ENCODE peak calls at places on chromosomes 11 and 22, in ten cellular contexts. J is EH; Q is hippocampal formation; T is kidney; Y is NK-92 treated with Interleukin-12 subunit alpha and Interleukin-12 subunit beta, amount 100 ng/mL, for 24 hours; R is stimulated activated CD4-positive, alpha-beta T cell treated with anti-CD3 and anti-CD28 coated beads, Interleukin-2, amount 100 ng/mL, for 48 hours; I is GM12892; S is AG10803; Z is pancreas; N is GM12878. B is an unnamed sample.

GRCh38 chr11:11770921-11771484 is 70.8 kb upstream of the USP47 start:
- DNase-seq in J (no peak), Q (no peak), T (no peak), Y (no peak), R (no peak), I (no peak), S (no peak), Z (no peak), N (no peak), B (no peak)

GRCh38 chr11:128488471-128488870 is 98.9 kb downstream of the ETS1 start:
- DNase-seq in J (peak), Q (no peak), T (no peak), Y (peak), R (no peak), I (no peak), S (peak), Z (no peak), N (no peak), B (peak)

GRCh38 chr22:36238348-36239149 is 778 bp downstream of the APOL2 start:
- DNase-seq in J (no peak), Q (no peak), T (peak), Y (no peak), R (no peak), I (no peak), S (no peak), Z (no peak), N (no peak), B (peak)

GRCh38 chr11:112024178-112024777 is 930 bp upstream of the DLAT start:
- DNase-seq in J (no peak), Q (no peak), T (no peak), Y (no peak), R (no peak), I (peak), S (no peak), Z (no peak), N (no peak), B (no peak)

GRCh38 chr22:19822301-19823117 is 32.2 kb downstream of the GNB1L start:
- DNase-seq in J (no peak), Q (no peak), T (no peak), Y (no peak), R (no peak), I (peak), S (no peak), Z (peak), N (no peak), B (no peak)

GRCh38 chr11:129373489-129373953 is 2.1 kb upstream of the BARX2 start:
- DNase-seq in J (peak), Q (no peak), T (no peak), Y (no peak), R (no peak), I (no peak), S (peak), Z (no peak), N (no peak), B (peak)

GRCh38 chr11:12158926-12159325 is 48.5 kb downstream of the MICAL2 start:
- DNase-seq in J (no peak), Q (no peak), T (no peak), Y (no peak), R (no peak), I (no peak), S (no peak), Z (no peak), N (no peak), B (peak)

GRCh38 chr11:23611726-23612125 is 751.5 kb upstream of the CCDC179 start:
- DNase-seq in J (no peak), Q (no peak), T (no peak), Y (no peak), R (no peak), I (no peak), S (no peak), Z (no peak), N (no peak), B (no peak)

GRCh38 chr22:47625531-47626427 is 863.3 kb downstream of the TBC1D22A start:
- DNase-seq in J (no peak), Q (no peak), T (peak), Y (no peak), R (no peak), I (no peak), S (no peak), Z (no peak), N (no peak), B (no peak)

GRCh38 chr11:3952715-3953114 is 97.3 kb downstream of the STIM1 start:
- DNase-seq in J (no peak), Q (no peak), T (no peak), Y (no peak), R (no peak), I (no peak), S (no peak), Z (no peak), N (no peak), B (no peak)

GRCh38 chr22:43263645-43264514 is 76.9 kb upstream of the TTLL12 start:
- DNase-seq in J (peak), Q (no peak), T (peak), Y (peak), R (peak), I (peak), S (peak), Z (peak), N (peak), B (peak)

GRCh38 chr11:48001438-48002021 is 21.2 kb downstream of the PTPRJ start:
- DNase-seq in J (peak), Q (no peak), T (no peak), Y (peak), R (peak), I (no peak), S (peak), Z (no peak), N (no peak), B (peak)

GRCh38 chr22:38412435-38413084 is 42.4 kb downstream of the KCNJ4 start:
- DNase-seq in J (no peak), Q (no peak), T (peak), Y (no peak), R (peak), I (peak), S (no peak), Z (no peak), N (no peak), B (no peak)

GRCh38 chr11:129204439-129204838 is 12.3 kb upstream of the ARHGAP32 start:
- DNase-seq in J (no peak), Q (no peak), T (no peak), Y (no peak), R (no peak), I (no peak), S (no peak), Z (no peak), N (no peak), B (no peak)

GRCh38 chr11:63574856-63575602 is 11.8 kb upstream of the PLAAT2 start:
- DNase-seq in J (no peak), Q (no peak), T (no peak), Y (no peak), R (no peak), I (no peak), S (peak), Z (no peak), N (no peak), B (peak)

GRCh38 chr11:106152013-106152412 is 74.6 kb downstream of the AASDHPPT start:
- DNase-seq in J (peak), Q (no peak), T (no peak), Y (no peak), R (no peak), I (no peak), S (peak), Z (peak), N (no peak), B (peak)

GRCh38 chr11:102464859-102465500 is 12.4 kb upstream of the TMEM123 start:
- DNase-seq in J (no peak), Q (no peak), T (no peak), Y (no peak), R (no peak), I (no peak), S (no peak), Z (no peak), N (no peak), B (no peak)

GRCh38 chr11:70928854-70929598 is 323.4 kb downstream of the SHANK2 start:
- DNase-seq in J (no peak), Q (no peak), T (peak), Y (no peak), R (no peak), I (no peak), S (no peak), Z (no peak), N (no peak), B (no peak)

GRCh38 chr11:10314199-10315072 is 9.6 kb downstream of the ADM start:
- DNase-seq in J (peak), Q (no peak), T (no peak), Y (no peak), R (no peak), I (no peak), S (peak), Z (no peak), N (peak), B (peak)

GRCh38 chr11:32698579-32698978 is 95.9 kb downstream of the CCDC73 start:
- DNase-seq in J (no peak), Q (no peak), T (no peak), Y (no peak), R (no peak), I (no peak), S (no peak), Z (no peak), N (no peak), B (no peak)

GRCh38 chr11:114787126-114787525 is 108.8 kb downstream of the NXPE2 start:
- DNase-seq in J (no peak), Q (no peak), T (no peak), Y (no peak), R (no peak), I (no peak), S (no peak), Z (no peak), N (no peak), B (no peak)

GRCh38 chr11:70906101-70906500 is 346.3 kb downstream of the SHANK2 start:
- DNase-seq in J (no peak), Q (no peak), T (peak), Y (no peak), R (no peak), I (no peak), S (no peak), Z (no peak), N (no peak), B (no peak)

GRCh38 chr22:17114173-17114957 is 6.8 kb downstream of the TMEM121B start:
- DNase-seq in J (no peak), Q (no peak), T (no peak), Y (no peak), R (no peak), I (no peak), S (no peak), Z (no peak), N (no peak), B (no peak)

GRCh38 chr11:14237333-14237988 is 121.5 kb downstream of the RRAS2 start:
- DNase-seq in J (no peak), Q (peak), T (no peak), Y (no peak), R (no peak), I (peak), S (no peak), Z (peak), N (peak), B (no peak)

GRCh38 chr22:33274941-33275443 is 216.8 kb upstream of the SYN3 start:
- DNase-seq in J (no peak), Q (no peak), T (no peak), Y (no peak), R (no peak), I (no peak), S (no peak), Z (no peak), N (no peak), B (no peak)

GRCh38 chr11:71465054-71465453 is 12.1 kb downstream of the NADSYN1 start:
- DNase-seq in J (no peak), Q (no peak), T (peak), Y (no peak), R (no peak), I (no peak), S (no peak), Z (no peak), N (no peak), B (no peak)

GRCh38 chr22:27086080-27086479 is 428.7 kb downstream of the MIAT start:
- DNase-seq in J (no peak), Q (no peak), T (no peak), Y (no peak), R (no peak), I (no peak), S (no peak), Z (no peak), N (no peak), B (no peak)

GRCh38 chr11:73252577-73253191 is 19.5 kb upstream of the P2RY6 start:
- DNase-seq in J (no peak), Q (no peak), T (no peak), Y (no peak), R (no peak), I (no peak), S (no peak), Z (no peak), N (no peak), B (no peak)

GRCh38 chr11:128399186-128399585 is 188.2 kb downstream of the ETS1 start:
- DNase-seq in J (peak), Q (no peak), T (no peak), Y (no peak), R (no peak), I (no peak), S (peak), Z (no peak), N (peak), B (peak)

GRCh38 chr11:19988598-19988997 is 171.7 kb downstream of the DBX1 start:
- DNase-seq in J (peak), Q (peak), T (peak), Y (no peak), R (no peak), I (no peak), S (peak), Z (no peak), N (no peak), B (peak)

GRCh38 chr11:59573216-59573615 is 42.4 kb downstream of the OSBP start:
- DNase-seq in J (peak), Q (no peak), T (no peak), Y (no peak), R (no peak), I (no peak), S (peak), Z (no peak), N (no peak), B (peak)

GRCh38 chr22:41197808-41198585 is 7.1 kb upstream of the L3MBTL2 start:
- DNase-seq in J (peak), Q (no peak), T (peak), Y (no peak), R (no peak), I (no peak), S (no peak), Z (peak), N (no peak), B (peak)

GRCh38 chr22:17110791-17111550 is 10.2 kb downstream of the TMEM121B start:
- DNase-seq in J (no peak), Q (no peak), T (no peak), Y (peak), R (no peak), I (no peak), S (no peak), Z (no peak), N (no peak), B (no peak)

GRCh38 chr11:122709042-122709760 is 53.7 kb downstream of the UBASH3B start:
- DNase-seq in J (peak), Q (no peak), T (no peak), Y (no peak), R (no peak), I (no peak), S (peak), Z (no peak), N (no peak), B (peak)

GRCh38 chr11:43987384-43988039 is 45.1 kb downstream of the C11orf96 start:
- DNase-seq in J (peak), Q (peak), T (peak), Y (no peak), R (no peak), I (no peak), S (peak), Z (peak), N (no peak), B (peak)

B was measured in fibroblast of lung.